ENCODE peak calls at places on chromosomes 2 and 18, in seven cellular contexts. K, D, H, U, E, Q and X are unnamed samples.

GRCh38 chr2:165927353-165927752 is 26.2 kb downstream of the TTC21B start:
- DNase-seq in K (peak), D (peak), H (no peak), U (no peak), E (no peak), Q (no peak), X (no peak)

GRCh38 chr2:168962636-168963035 is 61.5 kb downstream of the G6PC2 start:
- DNase-seq in K (no peak), D (peak), H (no peak), U (no peak), E (no peak), Q (no peak), X (no peak)

GRCh38 chr2:28166956-28167355 is 225.7 kb upstream of the FOSL2 start:
- DNase-seq in K (peak), D (no peak), H (no peak), U (no peak), E (no peak), Q (no peak), X (no peak)

GRCh38 chr2:116319935-116320334 is 1494.6 kb upstream of the DDX18 start:
- DNase-seq in K (no peak), D (peak), H (no peak), U (no peak), E (no peak), Q (peak), X (no peak)

GRCh38 chr2:69549421-69549820 is 94.1 kb downstream of the AAK1 start:
- DNase-seq in K (peak), D (peak), H (peak), U (no peak), E (no peak), Q (no peak), X (no peak)

GRCh38 chr2:28624798-28625701 is 126.6 kb upstream of the PPP1CB start:
- DNase-seq in K (peak), D (peak), H (peak), U (no peak), E (peak), Q (peak), X (no peak)

GRCh38 chr2:147999126-147999525 is 21.4 kb downstream of the ORC4 start:
- DNase-seq in K (no peak), D (no peak), H (no peak), U (no peak), E (no peak), Q (no peak), X (no peak)

GRCh38 chr18:48955528-48956261 is 4.9 kb upstream of the SMAD7 start:
- DNase-seq in K (peak), D (peak), H (no peak), U (no peak), E (no peak), Q (peak), X (no peak)

GRCh38 chr2:42693688-42694479 is 70.1 kb downstream of the OXER1 start:
- DNase-seq in K (no peak), D (no peak), H (no peak), U (no peak), E (no peak), Q (no peak), X (no peak)

GRCh38 chr2:55518846-55519167 is 711 bp upstream of the CFAP36 start:
- DNase-seq in K (no peak), D (peak), H (no peak), U (peak), E (peak), Q (no peak), X (no peak)

GRCh38 chr18:65422544-65423136 is 328.2 kb upstream of the CDH7 start:
- DNase-seq in K (no peak), D (no peak), H (no peak), U (no peak), E (no peak), Q (no peak), X (no peak)

DNA sequence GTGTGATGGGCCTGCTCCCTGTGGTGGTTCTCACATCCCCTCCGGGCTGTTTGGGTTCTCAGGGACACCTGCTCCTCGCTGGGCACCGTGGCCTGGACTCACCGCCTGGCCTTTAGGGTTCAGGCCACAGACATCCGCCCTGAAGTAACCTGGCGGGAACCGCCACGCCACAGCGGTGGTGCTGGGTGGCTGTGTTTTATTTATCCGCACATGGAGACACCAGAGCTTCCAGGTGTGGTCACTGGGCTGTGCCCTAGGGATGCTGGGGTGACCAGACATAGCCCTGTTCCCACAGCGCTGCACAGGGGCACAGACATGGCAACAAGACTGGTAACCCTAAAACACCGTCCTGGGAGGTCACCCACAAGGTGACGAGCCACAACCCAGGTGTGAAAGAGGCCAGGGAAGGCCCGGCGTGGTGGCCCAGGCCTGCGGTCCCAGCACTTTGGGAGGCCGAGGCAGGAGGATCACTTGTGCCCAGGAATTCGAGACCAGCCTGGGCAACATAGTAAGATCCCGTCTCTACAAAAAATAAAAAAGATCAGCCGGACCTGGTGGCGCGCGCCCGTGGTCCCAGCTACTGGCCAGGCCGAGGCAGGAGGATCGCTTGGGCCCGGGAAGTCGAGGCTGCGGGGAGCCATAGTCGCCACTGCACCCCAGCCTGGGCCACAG is 649 bp upstream of the HSBP1L1 start:
- DNase-seq in K (no peak), D (no peak), H (no peak), U (no peak), E (no peak), Q (no peak), X (no peak)
- H3K4me3 ChIP-seq in K (peak), D (peak), H (peak), U (peak), E (peak), Q (no peak), X (peak)

GRCh38 chr2:127636248-127637235 is 9.4 kb upstream of the GPR17 start:
- DNase-seq in K (no peak), D (no peak), H (no peak), U (no peak), E (no peak), Q (no peak), X (no peak)
- H3K4me3 ChIP-seq in K (no peak), D (no peak), H (no peak), U (no peak), E (no peak), Q (no peak), X (no peak)

DNA sequence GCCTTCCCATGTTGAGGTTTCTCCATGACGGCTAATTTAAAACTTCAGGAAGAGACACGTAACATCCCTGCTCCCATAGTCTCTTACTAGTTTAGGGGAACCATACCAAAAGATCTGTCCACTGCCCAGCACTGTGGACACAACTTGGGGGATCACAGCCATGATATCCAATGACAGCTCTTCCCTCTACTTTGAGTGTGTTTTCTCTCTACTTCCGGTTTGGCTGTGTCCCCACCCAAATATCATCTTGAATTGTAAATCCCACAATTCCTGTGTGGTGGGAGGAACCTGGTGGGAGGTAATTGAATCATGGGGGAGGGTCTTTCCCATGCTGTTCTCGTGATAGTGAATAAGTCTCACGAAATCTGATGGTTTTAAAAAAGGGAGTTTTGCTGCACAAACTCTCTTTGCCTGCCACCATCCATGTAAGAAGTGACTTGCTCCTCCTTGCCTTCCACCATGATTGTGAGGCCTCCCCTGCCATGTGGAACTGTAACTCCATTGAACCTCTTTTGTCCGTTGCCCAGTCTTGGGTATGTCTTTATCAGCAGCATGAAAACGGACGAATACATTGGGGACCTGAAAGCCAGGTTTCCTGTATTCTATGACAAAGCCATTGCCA is 1.6 kb upstream of the MGAT4A start:
- DNase-seq in K (no peak), D (no peak), H (no peak), U (no peak), E (no peak), Q (no peak), X (no peak)
- H3K4me3 ChIP-seq in K (no peak), D (no peak), H (no peak), U (no peak), E (peak), Q (no peak), X (peak)

GRCh38 chr2:63047534-63048281 is 2.9 kb upstream of the OTX1 start:
- DNase-seq in K (no peak), D (no peak), H (no peak), U (no peak), E (no peak), Q (peak), X (no peak)
- H3K4me3 ChIP-seq in K (peak), D (no peak), H (peak), U (no peak), E (no peak), Q (peak), X (no peak)

DNA sequence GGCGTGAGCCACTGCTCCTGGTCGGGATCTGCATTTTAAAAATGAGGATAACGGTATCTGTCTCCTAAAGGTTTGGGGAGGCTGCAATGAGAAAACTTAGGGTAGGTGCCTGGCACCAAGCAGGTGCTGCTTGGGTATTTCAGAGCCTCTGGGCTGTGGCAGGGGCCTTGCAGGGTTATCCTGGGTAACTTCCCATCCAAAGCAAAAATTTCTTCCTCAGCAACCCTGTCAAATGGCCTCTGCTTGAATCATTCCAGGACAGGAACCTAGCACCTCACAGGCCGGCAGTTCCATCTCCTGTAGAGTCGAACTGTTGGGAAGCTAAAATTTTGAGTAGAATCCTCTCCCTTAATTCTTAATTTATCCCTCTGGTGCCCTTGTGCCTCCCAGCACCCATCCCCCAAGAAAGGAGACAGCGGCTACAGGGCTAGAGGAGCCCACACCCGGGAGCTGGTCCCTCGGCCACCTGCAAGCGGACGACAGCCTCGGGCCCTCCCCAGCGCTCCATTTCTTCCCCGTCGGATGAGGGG is 868 bp downstream of the CGREF1 start:
- DNase-seq in K (no peak), D (no peak), H (no peak), U (no peak), E (no peak), Q (no peak), X (no peak)
- H3K4me3 ChIP-seq in K (peak), D (peak), H (peak), U (no peak), E (peak), Q (peak), X (no peak)